ENCODE peak calls at places on chromosomes 1 and 21, in six cellular contexts. G, R, L, B, O and V are unnamed samples.

GRCh38 chr1:78055565-78056132 is 9.9 kb downstream of the GIPC2 start:
- DNase-seq in R (no peak), L (no peak), O (no peak), G (no peak), B (no peak), V (no peak)

GRCh38 chr21:42744520-42745445 is 91.4 kb downstream of the PDE9A start:
- DNase-seq in G (no peak), R (no peak), B (no peak), O (no peak), L (no peak), V (no peak)

GRCh38 chr1:241250465-241250864 is 106.5 kb downstream of the RGS7 start:
- DNase-seq in G (no peak), R (no peak), B (no peak), O (no peak), L (no peak), V (no peak)

GRCh38 chr1:36606908-36607651 is 124.4 kb upstream of the CSF3R start:
- DNase-seq in B (no peak), R (no peak), O (no peak), G (no peak), L (no peak), V (no peak)

GRCh38 chr1:205977348-205978014 is 25.7 kb downstream of the RAB7B start:
- DNase-seq in B (peak), G (peak), R (peak), L (peak), O (peak), V (peak)

GRCh38 chr1:100750002-100750885 is 30.7 kb downstream of the VCAM1 start:
- DNase-seq in O (no peak), G (no peak), R (no peak), B (no peak), L (no peak), V (no peak)

GRCh38 chr1:209123601-209124000 is 459.9 kb upstream of the CAMK1G start:
- DNase-seq in L (no peak), G (no peak), O (no peak), B (no peak), R (no peak), V (no peak)

GRCh38 chr1:203172184-203173115 is 3.2 kb downstream of the MYBPH start:
- DNase-seq in L (peak), B (peak), R (no peak), G (no peak), O (peak), V (peak)

GRCh38 chr1:65109515-65109914 is 38.5 kb upstream of the AK4 start:
- DNase-seq in O (no peak), B (no peak), R (no peak), G (no peak), L (no peak), V (no peak)

GRCh38 chr21:41868062-41868710 is 11.0 kb downstream of the PRDM15 start:
- DNase-seq in G (no peak), O (no peak), L (peak), R (no peak), B (peak), V (no peak)

GRCh38 chr1:55547441-55547840 is 332.3 kb upstream of the USP24 start:
- DNase-seq in L (peak), B (no peak), G (no peak), R (no peak), O (no peak), V (no peak)

GRCh38 chr1:45490121-45490622 is 791 bp downstream of the TESK2 start:
- DNase-seq in R (peak), G (no peak), O (no peak), L (peak), B (no peak), V (no peak)

GRCh38 chr1:148318123-148318899 is 164.8 kb downstream of the PPIAL4G start:
- DNase-seq in L (no peak), B (peak), O (no peak), G (no peak), R (peak), V (peak)

DNA sequence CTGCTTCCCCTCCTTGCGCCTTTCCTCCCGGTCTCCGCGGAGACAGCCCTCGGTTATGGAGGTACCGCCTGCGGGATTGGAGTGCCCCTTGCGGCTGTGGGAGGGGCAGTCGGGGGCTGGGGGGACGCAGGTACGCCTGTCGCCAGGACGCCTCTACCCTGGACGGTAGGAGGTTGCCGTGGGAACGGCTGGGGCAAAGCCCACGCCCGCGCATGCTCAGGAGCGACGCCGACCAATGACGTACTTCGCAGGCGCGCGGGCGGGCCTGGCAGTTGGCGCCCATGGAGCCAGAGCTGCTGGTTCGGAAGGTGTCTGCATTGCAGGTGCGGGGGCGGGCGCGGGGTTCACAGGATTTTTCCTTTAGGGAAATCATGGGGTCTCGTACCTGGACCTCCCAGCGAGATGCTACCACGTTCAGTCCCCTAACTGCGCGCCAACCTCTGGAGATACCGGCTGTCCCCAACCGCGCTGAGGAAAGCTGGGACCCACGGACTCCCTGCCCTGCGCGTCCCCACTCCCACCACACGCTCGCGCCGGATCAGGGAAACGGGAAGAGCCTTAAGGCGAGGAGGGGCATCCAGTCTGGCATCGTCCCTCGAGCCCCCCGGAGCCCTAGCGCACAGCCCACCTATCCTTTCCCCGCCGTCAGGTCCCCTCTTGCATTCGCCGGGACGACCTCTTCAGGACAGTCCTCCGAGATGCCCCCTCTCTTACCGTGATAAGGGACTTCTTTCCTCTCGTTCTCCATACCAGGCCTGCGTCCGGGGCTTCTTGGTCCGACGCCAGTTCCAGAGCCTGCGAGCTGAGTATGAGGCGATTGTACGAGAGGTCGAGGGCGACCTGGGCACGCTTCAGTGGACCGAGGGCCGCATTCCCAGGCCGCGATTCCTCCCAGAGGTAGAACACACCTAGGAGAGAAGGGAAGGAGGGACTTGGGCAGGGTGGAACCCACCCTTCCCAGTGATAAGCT is at the start of gene IQCC:
- DNase-seq in G (peak), L (peak), O (peak), B (peak), R (peak), V (peak)
- TF ChIP-seq POLR2A in G (peak), L (peak), O (no peak), B (peak), R (no peak), V (peak)

DNA sequence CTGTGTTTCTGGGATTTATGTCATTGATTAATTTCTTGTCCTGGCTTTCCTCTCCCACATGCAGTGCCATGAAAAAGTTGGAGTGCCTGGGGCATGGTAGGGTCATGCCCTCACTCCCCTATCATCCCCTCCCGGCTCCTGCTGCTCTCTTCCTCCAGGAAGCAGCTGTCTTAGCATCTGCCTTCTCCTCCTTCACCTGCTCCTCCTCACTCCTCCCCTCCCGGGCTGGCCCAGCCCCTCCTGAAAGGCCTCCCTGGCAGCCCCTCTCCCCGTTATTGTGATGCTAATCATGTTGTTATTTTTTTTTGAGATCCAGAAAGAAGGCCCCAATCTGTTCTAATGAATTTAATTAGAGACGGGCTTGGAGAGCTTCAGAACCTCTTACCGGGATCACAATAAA is 36.3 kb upstream of the NFASC start:
- DNase-seq in L (no peak), G (no peak), B (no peak), O (no peak), R (no peak), V (no peak)
- TF ChIP-seq POLR2A in L (no peak), G (no peak), B (no peak), O (no peak), R (no peak), V (no peak)

GRCh38 chr1:211551628-211552465 is 27.1 kb downstream of the SLC30A1 start:
- DNase-seq in G (no peak), R (no peak), O (no peak), L (peak), B (no peak), V (no peak)

GRCh38 chr1:211546543-211546942 is 32.4 kb downstream of the SLC30A1 start:
- DNase-seq in L (no peak), G (no peak), O (no peak), B (no peak), R (no peak), V (no peak)

GRCh38 chr1:211549092-211549749 is 29.7 kb downstream of the SLC30A1 start:
- DNase-seq in O (peak), L (no peak), R (no peak), G (no peak), B (no peak), V (no peak)

GRCh38 chr1:211547710-211548109 is 31.3 kb downstream of the SLC30A1 start:
- DNase-seq in R (no peak), O (no peak), L (no peak), B (no peak), G (no peak), V (no peak)

DNA sequence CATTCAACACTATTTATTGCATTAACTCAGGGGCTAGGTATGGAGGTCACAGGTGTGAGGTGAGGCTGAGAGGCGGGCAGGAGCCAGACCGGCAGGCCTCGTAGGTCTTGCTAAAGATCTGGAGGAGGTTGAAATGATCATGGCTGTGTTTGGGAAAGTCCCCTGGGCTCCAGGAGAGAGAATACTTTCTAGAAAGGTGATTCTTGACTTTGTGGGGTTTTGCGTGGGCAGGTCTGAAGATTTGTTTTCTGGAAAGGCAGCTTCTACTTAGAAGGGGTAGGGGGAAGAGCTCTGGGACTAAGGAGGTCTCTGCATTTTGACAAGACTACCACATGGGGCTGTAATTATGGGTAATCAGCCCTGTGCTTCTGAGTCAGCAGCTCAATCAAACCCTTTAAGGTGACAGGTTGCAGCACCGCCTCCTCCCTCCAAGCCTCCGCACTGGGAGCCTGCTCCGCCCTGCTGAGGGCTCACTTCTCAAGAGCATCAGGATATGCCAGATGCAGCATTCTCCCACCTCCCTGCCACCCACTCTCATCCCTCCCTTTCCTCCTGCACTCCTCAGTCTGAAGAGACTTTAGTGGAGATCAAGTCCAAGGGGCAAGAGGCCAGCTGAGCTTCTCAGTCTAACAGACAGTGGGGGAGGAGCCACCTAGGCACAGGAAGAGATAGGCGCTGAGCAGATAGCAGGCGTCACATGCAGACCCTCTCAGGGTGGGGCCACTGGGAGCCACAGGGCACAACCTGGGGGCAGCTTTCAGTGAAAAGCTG is 30.5 kb downstream of the SLC30A1 start:
- DNase-seq in R (no peak), O (peak), G (no peak), B (no peak), L (no peak), V (no peak)
- TF ChIP-seq POLR2A in R (no peak), O (no peak), G (no peak), B (no peak), L (no peak), V (no peak)

DNA sequence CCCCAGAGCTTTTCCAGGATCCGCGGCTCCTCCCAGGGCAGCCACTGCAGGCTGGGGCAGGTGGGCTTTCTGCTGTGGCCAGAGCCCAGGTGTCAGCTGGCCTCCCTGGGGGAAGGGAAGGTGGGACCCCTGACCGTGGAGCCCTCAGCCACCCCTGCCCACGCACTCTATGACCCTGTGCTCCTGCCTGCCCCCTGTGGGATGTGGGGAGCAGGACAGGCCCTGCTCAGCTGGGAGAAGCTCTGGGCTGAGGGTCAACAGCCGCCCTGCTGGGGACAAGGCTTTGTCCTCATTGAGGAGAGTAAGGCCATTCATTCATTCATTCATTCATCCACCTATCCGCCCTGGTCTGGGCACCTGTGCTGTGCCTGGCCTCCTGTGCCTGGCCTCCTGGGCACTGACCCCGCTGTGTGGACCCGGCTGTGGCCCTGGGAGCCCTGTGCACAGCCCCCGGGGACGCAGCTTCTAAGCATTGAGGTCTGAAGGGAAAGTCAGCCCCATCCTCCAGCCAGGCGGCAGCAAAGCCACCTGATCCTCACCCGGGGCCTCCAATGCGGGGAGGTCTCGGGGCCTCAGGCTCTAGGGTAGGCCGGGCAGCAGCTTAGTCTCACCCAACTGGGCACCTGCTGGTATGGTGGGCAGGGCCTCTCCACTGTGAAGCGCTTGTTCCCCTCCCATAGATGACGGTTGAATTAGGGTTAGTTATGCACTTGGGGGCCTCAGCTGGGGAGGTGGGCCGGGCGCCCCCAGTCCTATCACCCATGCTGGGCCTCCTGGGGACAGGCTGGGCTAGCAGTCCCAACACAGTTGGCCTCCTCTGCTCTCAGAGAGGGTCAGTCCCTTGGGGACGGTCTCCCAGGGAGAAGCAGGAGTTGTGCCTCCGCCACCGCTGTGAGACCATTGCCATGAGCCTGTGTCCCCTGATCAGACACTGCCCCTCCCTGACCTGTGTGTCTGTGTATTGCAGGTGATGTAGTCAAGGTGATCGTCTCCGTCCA is 6.0 kb downstream of the TNFRSF14 start:
- DNase-seq in O (no peak), B (no peak), R (no peak), G (no peak), L (no peak), V (peak)
- TF ChIP-seq POLR2A in O (no peak), B (no peak), R (no peak), G (no peak), L (no peak), V (no peak)

GRCh38 chr21:29558331-29558730 is 259.6 kb downstream of the BACH1 start:
- DNase-seq in B (no peak), R (no peak), O (no peak), G (no peak), L (no peak), V (no peak)

GRCh38 chr21:29555601-29556000 is 256.9 kb downstream of the BACH1 start:
- DNase-seq in O (no peak), L (no peak), B (no peak), R (no peak), G (no peak), V (no peak)

GRCh38 chr21:29557200-29557599 is 258.5 kb downstream of the BACH1 start:
- DNase-seq in O (no peak), L (no peak), B (no peak), G (no peak), R (no peak), V (no peak)
- TF ChIP-seq POLR2A in O (no peak), L (no peak), B (no peak), G (no peak), R (no peak), V (no peak)